ENCODE peak calls at places on chromosomes 5 and 9, in six cellular contexts. K, R, X, B, W and Y are unnamed samples.

GRCh38 chr9:126985870-126986498 is 71.4 kb downstream of the RALGPS1 start:
- DNase-seq in K (peak), R (peak), X (peak), B (peak), W (peak), Y (peak)

GRCh38 chr9:82148849-82149544 is 160.4 kb downstream of the SPATA31D1 start:
- DNase-seq in K (no peak), R (no peak), X (peak), B (no peak), W (no peak), Y (peak)

GRCh38 chr5:60583598-60583997 is 116.4 kb downstream of the DEPDC1B start:
- DNase-seq in K (no peak), R (no peak), X (no peak), B (no peak), W (no peak), Y (no peak)

GRCh38 chr9:99162759-99163364 is 57.9 kb downstream of the TGFBR1 start:
- DNase-seq in K (peak), R (no peak), X (peak), B (peak), W (no peak), Y (peak)

GRCh38 chr5:35990941-35991592 is at the start of gene UGT3A1:
- DNase-seq in K (no peak), R (no peak), X (no peak), B (no peak), W (no peak), Y (no peak)

GRCh38 chr5:123881791-123882244 is 369.8 kb downstream of the CSNK1G3 start:
- DNase-seq in K (no peak), R (no peak), X (peak), B (peak), W (no peak), Y (no peak)

GRCh38 chr5:21263361-21263760 is 1275.4 kb upstream of the CDH18 start:
- DNase-seq in K (no peak), R (no peak), X (no peak), B (no peak), W (no peak), Y (no peak)

GRCh38 chr5:149489605-149490037 is 61.6 kb downstream of the CSNK1A1 start:
- DNase-seq in K (no peak), R (no peak), X (peak), B (peak), W (no peak), Y (no peak)

GRCh38 chr9:99466104-99466503 is 244.0 kb downstream of the SEC61B start:
- DNase-seq in K (no peak), R (no peak), X (no peak), B (no peak), W (no peak), Y (no peak)

GRCh38 chr5:31823477-31823876 is 184.5 kb downstream of the PDZD2 start:
- DNase-seq in K (no peak), R (no peak), X (peak), B (no peak), W (no peak), Y (no peak)

GRCh38 chr5:82676663-82677062 is 398.5 kb upstream of the RPS23 start:
- DNase-seq in K (no peak), R (no peak), X (no peak), B (no peak), W (no peak), Y (no peak)

GRCh38 chr9:136093995-136094881 is 851 bp downstream of the NACC2 start:
- DNase-seq in K (no peak), R (peak), X (peak), B (peak), W (peak), Y (no peak)

GRCh38 chr5:33762859-33763258 is 128.9 kb downstream of the ADAMTS12 start:
- DNase-seq in K (no peak), R (no peak), X (no peak), B (no peak), W (no peak), Y (no peak)

GRCh38 chr9:297104-297794 is 82.6 kb downstream of the DOCK8 start:
- DNase-seq in K (no peak), R (no peak), X (peak), B (no peak), W (no peak), Y (no peak)

GRCh38 chr5:177452688-177453638 is 6.3 kb downstream of the PRR7 start:
- DNase-seq in K (no peak), R (no peak), X (no peak), B (peak), W (no peak), Y (no peak)

GRCh38 chr5:173529861-173530260 is 86.6 kb downstream of the BOD1 start:
- DNase-seq in K (no peak), R (no peak), X (no peak), B (no peak), W (no peak), Y (no peak)

GRCh38 chr9:73037613-73038012 is 84.8 kb upstream of the ALDH1A1 start:
- DNase-seq in K (no peak), R (no peak), X (no peak), B (no peak), W (no peak), Y (no peak)

GRCh38 chr5:10335711-10336470 is 17.6 kb upstream of the MARCHF6 start:
- DNase-seq in K (no peak), R (no peak), X (no peak), B (no peak), W (no peak), Y (no peak)

GRCh38 chr5:124650960-124651662 is 95.3 kb downstream of the ZNF608 start:
- DNase-seq in K (no peak), R (no peak), X (peak), B (peak), W (no peak), Y (no peak)

GRCh38 chr5:32710859-32711692 is at the start of gene NPR3:
- DNase-seq in K (peak), R (no peak), X (peak), B (peak), W (no peak), Y (peak)

GRCh38 chr5:108607421-108607820 is 140.3 kb upstream of the FER start:
- DNase-seq in K (no peak), R (no peak), X (no peak), B (no peak), W (no peak), Y (no peak)

GRCh38 chr9:73969936-73970335 is 527.2 kb upstream of the RORB start:
- DNase-seq in K (no peak), R (no peak), X (no peak), B (no peak), W (no peak), Y (no peak)

GRCh38 chr5:4243865-4244264 is 648.2 kb downstream of the IRX1 start:
- DNase-seq in K (no peak), R (no peak), X (no peak), B (no peak), W (no peak), Y (no peak)

GRCh38 chr5:20575515-20575914 is 587.5 kb upstream of the CDH18 start:
- DNase-seq in K (no peak), R (no peak), X (no peak), B (no peak), W (no peak), Y (no peak)

GRCh38 chr5:160187091-160187490 is 42.2 kb upstream of the FABP6 start:
- DNase-seq in K (no peak), R (no peak), X (no peak), B (no peak), W (no peak), Y (no peak)

GRCh38 chr5:6675784-6676499 is 37.3 kb upstream of the TENT4A start:
- DNase-seq in K (no peak), R (no peak), X (no peak), B (no peak), W (no peak), Y (no peak)

GRCh38 chr5:96333397-96333790 is 99.7 kb downstream of the PCSK1 start:
- DNase-seq in K (no peak), R (no peak), X (no peak), B (no peak), W (no peak), Y (no peak)

GRCh38 chr9:136135326-136136126 is 16.9 kb upstream of the TMEM250 start:
- DNase-seq in K (no peak), R (no peak), X (no peak), B (no peak), W (no peak), Y (no peak)

GRCh38 chr5:132069561-132069960 is 4.0 kb upstream of the CSF2 start:
- DNase-seq in K (no peak), R (no peak), X (no peak), B (no peak), W (no peak), Y (no peak)

GRCh38 chr5:169064093-169064492 is 236.8 kb downstream of the SLIT3 start:
- DNase-seq in K (no peak), R (no peak), X (peak), B (no peak), W (no peak), Y (no peak)

GRCh38 chr5:138542120-138542955 is 698 bp downstream of the ETF1 start:
- DNase-seq in K (no peak), R (no peak), X (no peak), B (peak), W (no peak), Y (no peak)

GRCh38 chr5:97538916-97539315 is 355.9 kb upstream of the RIOK2 start:
- DNase-seq in K (no peak), R (no peak), X (peak), B (peak), W (no peak), Y (no peak)

GRCh38 chr9:123669355-123669754 is 260.6 kb downstream of the DENND1A start:
- DNase-seq in K (no peak), R (no peak), X (no peak), B (no peak), W (no peak), Y (no peak)

GRCh38 chr9:132957805-132958204 is 13.4 kb upstream of the TSC1 start:
- DNase-seq in K (no peak), R (no peak), X (no peak), B (no peak), W (no peak), Y (no peak)